ENCODE peak calls at places on chromosomes 12 and 14, in five cellular contexts. D, U, V, S and E are unnamed samples.

GRCh38 chr14:60658909-60659585 is 9.8 kb upstream of the SIX1 start:
- DNase-seq in D (no peak), U (no peak), V (peak; percentile 83), S (no peak), E (peak; percentile 56)

GRCh38 chr12:76340680-76341435 is 7.4 kb downstream of the BBS10 start:
- DNase-seq in D (no peak), U (no peak), V (peak; percentile 32), S (no peak), E (no peak)

GRCh38 chr12:19402743-19403400 is 36.4 kb upstream of the AEBP2 start:
- DNase-seq in D (no peak), U (no peak), V (peak; percentile 73), S (no peak), E (peak; percentile 73)

GRCh38 chr12:49567302-49567610 is 686 bp downstream of the MCRS1 start:
- DNase-seq in D (no peak), U (no peak), V (no peak), S (no peak), E (no peak)

GRCh38 chr12:71947645-71948105 is 9.0 kb downstream of the TPH2 start:
- DNase-seq in D (peak; percentile 4), U (no peak), V (peak; percentile 23), S (peak; percentile 82), E (peak; percentile 12)

GRCh38 chr14:61106627-61107147 is 125.6 kb downstream of the SLC38A6 start:
- DNase-seq in D (no peak), U (no peak), V (no peak), S (no peak), E (no peak)

GRCh38 chr12:53950789-53951576 is 3.7 kb upstream of the HOXC12 start:
- DNase-seq in D (no peak), U (no peak), V (no peak), S (no peak), E (no peak)

GRCh38 chr12:18799561-18799960 is 61.6 kb downstream of the CAPZA3 start:
- DNase-seq in D (no peak), U (no peak), V (peak; percentile 19), S (no peak), E (no peak)

GRCh38 chr14:90419200-90419599 is 22.4 kb downstream of the CALM1 start:
- DNase-seq in D (peak; percentile 88), U (no peak), V (peak; percentile 93), S (no peak), E (peak; percentile 87)

GRCh38 chr12:67677166-67677565 is 28.6 kb downstream of the DYRK2 start:
- DNase-seq in D (no peak), U (no peak), V (no peak), S (no peak), E (no peak)

GRCh38 chr14:94583557-94583956 is 2.3 kb downstream of the SERPINA5 start:
- DNase-seq in D (no peak), U (no peak), V (no peak), S (no peak), E (no peak)

GRCh38 chr12:116969615-116970575 is 59.1 kb downstream of the FBXW8 start:
- DNase-seq in D (peak; percentile 19), U (no peak), V (peak; percentile 20), S (peak; percentile 20), E (no peak)

GRCh38 chr12:128684357-128684756 is 139.4 kb downstream of the SLC15A4 start:
- DNase-seq in D (no peak), U (no peak), V (no peak), S (no peak), E (no peak)

GRCh38 chr12:92757599-92758121 is 54.9 kb downstream of the PLEKHG7 start:
- DNase-seq in D (no peak), U (no peak), V (no peak), S (no peak), E (no peak)

GRCh38 chr14:75705014-75705413 is 44.0 kb downstream of the TTLL5 start:
- DNase-seq in D (no peak), U (no peak), V (peak; percentile 42), S (no peak), E (no peak)

GRCh38 chr14:96625436-96625945 is 123.3 kb downstream of the PAPOLA start:
- DNase-seq in D (no peak), U (no peak), V (no peak), S (no peak), E (no peak)

GRCh38 chr12:3077572-3078081 is 448 bp downstream of the TSPAN9 start:
- DNase-seq in D (no peak), U (peak; percentile 19), V (peak; percentile 85), S (no peak), E (no peak)

GRCh38 chr12:14410841-14411569 is 45.5 kb downstream of the ATF7IP start:
- DNase-seq in D (no peak), U (no peak), V (no peak), S (no peak), E (no peak)

GRCh38 chr12:49400304-49400703 is 33.0 kb downstream of the SPATS2 start:
- DNase-seq in D (no peak), U (no peak), V (no peak), S (no peak), E (no peak)

GRCh38 chr14:103205541-103205906 is 82.3 kb downstream of the TNFAIP2 start:
- DNase-seq in D (no peak), U (no peak), V (no peak), S (no peak), E (no peak)

GRCh38 chr14:103206023-103206481 is 82.8 kb downstream of the TNFAIP2 start:
- DNase-seq in D (no peak), U (no peak), V (no peak), S (no peak), E (no peak)

GRCh38 chr14:103204852-103205540 is 81.7 kb downstream of the TNFAIP2 start:
- DNase-seq in D (no peak), U (no peak), V (peak; percentile 31), S (no peak), E (no peak)

GRCh38 chr14:103207404-103208072 is 84.3 kb downstream of the TNFAIP2 start:
- DNase-seq in D (no peak), U (no peak), V (no peak), S (no peak), E (no peak)

DNA sequence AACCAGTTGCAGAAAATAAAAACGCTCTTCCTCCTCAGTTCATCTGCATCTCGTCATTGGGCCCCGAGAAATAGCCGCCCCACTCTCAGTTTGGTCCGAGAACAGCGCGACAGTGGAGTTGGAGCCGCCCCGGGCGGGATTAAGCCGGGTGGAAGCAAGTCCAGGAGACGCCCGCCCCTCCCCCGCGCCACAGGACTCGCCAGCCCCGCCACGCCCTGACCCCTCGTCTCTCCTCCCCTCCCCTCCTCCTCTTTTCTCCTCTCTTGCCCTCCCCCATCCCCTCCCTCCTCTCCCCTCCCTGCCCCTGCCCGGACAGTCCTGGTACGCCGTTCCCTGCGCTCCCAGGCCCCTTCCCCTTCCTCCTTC is 83.8 kb downstream of the TNFAIP2 start:
- DNase-seq in D (no peak), U (no peak), V (peak; percentile 20), S (no peak), E (no peak)
- H3K4me3 ChIP-seq in D (peak overlapping the region; percentile 38), U (no peak overlapping the region), V (peak overlapping the region; percentile 49), S (no peak overlapping the region), E (peak overlapping the region; percentile 45)

GRCh38 chr12:113462117-113462774 is 9.4 kb downstream of the LHX5 start:
- DNase-seq in D (peak; percentile 47), U (peak; percentile 65), V (peak; percentile 75), S (peak; percentile 90), E (peak; percentile 20)

GRCh38 chr12:113463746-113464743 is 7.6 kb downstream of the LHX5 start:
- DNase-seq in D (no peak), U (no peak), V (no peak), S (no peak), E (no peak)

GRCh38 chr12:113464852-113465719 is 6.6 kb downstream of the LHX5 start:
- DNase-seq in D (no peak), U (no peak), V (no peak), S (no peak), E (no peak)

GRCh38 chr12:113461666-113462065 is 10.0 kb downstream of the LHX5 start:
- DNase-seq in D (no peak), U (no peak), V (peak; percentile 14), S (peak; percentile 41), E (no peak)

DNA sequence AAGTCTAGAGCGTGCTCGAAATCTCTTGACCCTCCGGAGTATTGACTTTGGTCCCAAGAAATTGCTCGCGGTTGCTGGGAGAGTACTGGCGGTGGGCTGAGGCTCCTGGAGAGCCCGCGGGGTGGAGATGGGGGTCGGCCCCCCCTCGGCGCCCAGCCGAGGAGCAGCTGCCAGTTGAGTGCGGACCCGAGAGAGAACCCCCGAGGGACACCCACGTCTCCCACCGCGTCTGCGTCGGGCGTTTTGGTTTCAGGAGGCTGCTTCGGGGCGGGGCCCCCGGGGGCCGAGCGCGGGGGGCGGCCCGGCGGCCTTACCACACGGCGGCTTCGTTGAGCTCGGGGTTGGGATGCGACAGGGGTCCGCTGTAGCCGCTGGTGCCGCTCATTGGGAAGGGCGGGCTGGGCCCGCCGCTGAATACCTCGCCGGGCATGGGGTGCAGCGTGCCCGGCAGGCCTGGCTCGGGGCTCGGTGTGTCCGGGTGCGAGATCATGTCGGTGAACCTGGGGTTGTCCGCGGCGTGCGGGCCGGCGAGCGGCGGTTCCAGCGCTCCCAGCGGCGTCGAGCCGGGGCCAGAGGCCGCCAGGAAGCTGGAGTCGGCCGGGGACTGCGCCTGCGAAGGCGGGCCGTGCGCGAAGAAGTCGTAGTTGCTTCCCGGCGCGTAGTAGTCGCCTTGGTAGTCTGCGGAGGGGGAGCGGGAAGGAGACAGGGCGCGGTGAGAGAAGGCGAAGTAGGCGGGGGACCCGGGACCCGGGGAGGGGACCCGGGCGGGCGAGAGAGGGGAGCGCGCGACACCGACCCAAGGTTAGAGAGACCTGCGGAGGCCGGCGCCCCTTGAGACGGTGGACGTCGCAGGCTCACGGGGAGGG is 8.6 kb downstream of the LHX5 start:
- DNase-seq in D (no peak), U (no peak), V (no peak), S (no peak), E (no peak)
- H3K4me3 ChIP-seq in D (no peak overlapping the region), U (peak overlapping the region; percentile 3), V (no peak overlapping the region), S (peak overlapping the region; percentile 46), E (peak overlapping the region; percentile 18)

GRCh38 chr12:12181516-12181915 is 85.3 kb downstream of the LRP6 start:
- DNase-seq in D (peak; percentile 65), U (no peak), V (peak; percentile 62), S (no peak), E (no peak)
- H3K4me3 ChIP-seq in D (no peak overlapping the region), U (no peak overlapping the region), V (no peak overlapping the region), S (no peak overlapping the region), E (no peak overlapping the region)

GRCh38 chr12:102959391-102959790 is 1.9 kb downstream of the ASCL1 start:
- DNase-seq in D (no peak), U (no peak), V (no peak), S (no peak), E (no peak)
- H3K4me3 ChIP-seq in D (no peak overlapping the region), U (no peak overlapping the region), V (no peak overlapping the region), S (no peak overlapping the region), E (no peak overlapping the region)

DNA sequence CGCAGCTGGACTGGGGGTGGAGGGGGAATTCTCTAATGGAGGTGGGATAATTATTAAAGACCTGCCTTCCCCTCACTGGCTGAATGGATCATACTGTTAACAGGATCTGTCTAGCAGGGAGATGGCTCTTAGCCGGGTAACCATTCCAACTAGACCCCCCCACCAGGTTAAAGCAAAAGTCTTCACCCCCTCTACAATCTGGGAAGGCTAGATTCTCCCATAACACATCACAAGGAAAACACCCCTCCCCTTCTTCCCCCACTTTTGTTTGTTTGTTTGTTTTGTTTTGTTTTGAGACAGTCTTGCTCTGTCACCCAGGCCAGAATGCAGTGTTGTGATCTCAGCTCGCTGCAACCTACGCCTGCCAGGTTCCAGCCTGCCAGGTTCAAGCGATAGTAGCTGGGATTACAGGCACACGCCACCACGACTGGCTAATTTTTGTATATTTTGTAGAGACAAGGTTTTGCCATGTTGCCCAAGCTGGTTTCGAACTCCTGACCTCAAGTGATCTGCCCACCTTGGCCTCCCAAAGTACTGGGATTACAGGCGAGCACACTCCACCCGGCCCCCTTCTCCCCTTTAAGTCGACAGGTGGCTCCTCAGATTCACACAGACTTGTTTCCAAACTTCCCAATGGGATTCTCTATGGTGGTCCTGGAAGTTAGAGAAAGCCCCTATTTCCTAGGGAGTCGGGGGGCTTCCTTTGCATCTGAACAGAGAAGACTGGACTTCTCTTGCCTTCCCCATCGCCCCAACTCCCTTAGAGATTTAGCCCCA is 3.5 kb upstream of the BAZ2A start:
- DNase-seq in D (no peak), U (no peak), V (no peak), S (peak; percentile 26), E (no peak)
- H3K4me3 ChIP-seq in D (peak overlapping the region; percentile 83), U (peak overlapping the region; percentile 73), V (peak overlapping the region; percentile 69), S (peak overlapping the region; percentile 80), E (peak overlapping the region; percentile 83)